ENCODE peak calls at places on chromosomes 16 and 17, in four cellular contexts. Z is K562, P is HCT116, L is HepG2. J is an unnamed sample.

GRCh38 chr16:88634994-88635670 is 3.2 kb upstream of the IL17C start:
- DNase-seq in Z (no peak), P (no peak), L (no peak), J (no peak)

GRCh38 chr17:27551701-27552466 is 79.1 kb upstream of the LGALS9 start:
- DNase-seq in Z (peak), P (peak), L (peak), J (no peak)

GRCh38 chr16:30346286-30346685 is 8.8 kb downstream of the CD2BP2 start:
- DNase-seq in Z (no peak), P (no peak), L (no peak), J (no peak)

GRCh38 chr17:2709173-2709661 is 2.3 kb downstream of the CLUH start:
- DNase-seq in Z (no peak), P (no peak), L (no peak), J (no peak)

GRCh38 chr16:78756189-78756661 is 656.8 kb downstream of the WWOX start:
- DNase-seq in Z (no peak), P (no peak), L (peak), J (no peak)

GRCh38 chr17:76461765-76462555 is 5.4 kb upstream of the AANAT start:
- DNase-seq in Z (no peak), P (no peak), L (no peak), J (no peak)

GRCh38 chr16:48608871-48609452 is 1.0 kb downstream of the N4BP1 start:
- DNase-seq in Z (no peak), P (no peak), L (no peak), J (no peak)

GRCh38 chr17:4433515-4434031 is at the start of gene SPNS3:
- DNase-seq in Z (no peak), P (no peak), L (no peak), J (no peak)

GRCh38 chr16:75002474-75002873 is 3.6 kb downstream of the ZNRF1 start:
- DNase-seq in Z (no peak), P (no peak), L (peak), J (no peak)

GRCh38 chr17:75024686-75025397 is 12.4 kb downstream of the MRPL58 start:
- DNase-seq in Z (no peak), P (no peak), L (peak), J (no peak)

GRCh38 chr17:51184124-51184523 is 17.9 kb downstream of the NME2 start:
- DNase-seq in Z (no peak), P (no peak), L (no peak), J (no peak)
- TF ChIP-seq SIN3A in Z (no peak), P (no peak), L (no peak), J (no peak)

DNA sequence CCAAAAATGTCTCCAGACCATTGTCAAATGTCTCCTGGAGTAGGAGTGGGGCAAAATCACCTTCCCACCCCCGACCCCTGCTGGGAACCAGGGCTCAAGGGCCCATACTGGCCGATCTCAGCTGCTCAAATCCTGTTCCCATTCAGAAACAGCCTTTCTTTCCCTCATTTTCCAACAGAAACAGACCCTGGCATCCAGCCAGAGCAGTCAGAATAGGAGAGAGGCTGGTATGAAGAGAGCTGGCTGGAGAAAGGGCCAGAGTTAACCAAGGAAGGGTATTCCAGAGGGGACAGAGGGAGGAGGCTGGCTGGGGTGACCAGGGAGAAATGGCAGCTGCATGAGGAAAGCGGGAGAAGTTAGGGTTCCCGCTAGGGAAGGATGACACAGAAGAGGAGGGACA is 199.1 kb downstream of the XYLT1 start:
- DNase-seq in Z (no peak), P (no peak), L (no peak), J (no peak)
- TF ChIP-seq TCF7L2 in Z (no peak), P (no peak), L (no peak), J (no peak)

GRCh38 chr16:20898938-20899502 is 1.1 kb downstream of the DCUN1D3 start:
- DNase-seq in Z (no peak), P (no peak), L (peak), J (no peak)
- TF ChIP-seq SIN3A in Z (no peak), P (no peak), L (no peak), J (no peak)

DNA sequence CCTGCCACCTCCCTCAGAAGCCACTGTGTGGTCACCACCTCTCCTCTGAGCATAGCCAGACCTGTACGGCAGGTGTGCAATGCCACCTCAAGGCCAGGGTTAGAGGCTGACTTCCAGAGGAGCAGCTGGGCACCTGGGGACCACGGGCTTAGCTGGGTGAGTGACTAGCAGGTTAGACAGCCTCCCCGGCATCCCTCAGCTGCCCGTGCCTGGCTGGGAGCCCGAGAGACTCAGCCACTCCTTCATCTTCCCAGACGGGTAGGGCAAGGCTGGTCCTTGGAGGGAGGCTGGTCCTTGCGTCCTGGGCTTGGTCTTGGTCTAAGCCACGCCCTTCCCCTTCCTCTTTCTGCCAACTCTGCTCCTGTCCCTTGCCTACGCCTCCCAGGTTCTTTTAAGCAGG is 7.8 kb downstream of the CRHR1 start:
- DNase-seq in Z (no peak), P (no peak), L (no peak), J (no peak)
- TF ChIP-seq TCF7L2 in Z (no peak), P (no peak), L (no peak), J (no peak)

GRCh38 chr17:31598388-31598760 is 206.9 kb downstream of the RAB11FIP4 start:
- DNase-seq in Z (no peak), P (no peak), L (no peak), J (no peak)
- TF ChIP-seq SIN3A in Z (no peak), P (no peak), L (no peak), J (no peak)

DNA sequence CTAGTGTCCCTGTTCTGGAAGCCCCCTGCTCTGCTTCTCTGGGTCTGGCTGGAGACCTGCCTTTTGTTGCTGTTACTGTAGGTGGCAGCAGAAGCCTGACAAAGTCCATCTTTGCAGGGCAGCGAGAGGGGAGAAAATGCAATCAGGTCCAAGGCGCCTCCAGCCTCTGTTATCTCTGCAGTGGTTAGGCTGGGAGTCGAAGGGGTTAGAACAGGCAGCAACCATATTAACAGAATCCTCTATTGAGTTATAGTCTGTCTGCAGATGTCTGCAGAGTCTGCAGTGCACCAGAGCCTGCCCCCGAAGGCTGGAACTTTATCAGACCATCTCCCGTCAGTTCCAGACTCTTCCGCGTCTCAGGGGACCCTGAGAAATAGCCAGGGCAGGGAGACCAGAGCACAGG is 404.9 kb upstream of the EEF2KMT start:
- DNase-seq in Z (peak), P (no peak), L (peak), J (no peak)
- TF ChIP-seq TCF7L2 in Z (no peak), P (no peak), L (no peak), J (no peak)

J was measured in Panc1.